ENCODE peak calls at places on chromosome 22, in six cellular contexts. One of them, this sample, is unnamed.

GRCh38 chr22:36180928-36181327 is 20.4 kb upstream of the APOL3 start:
- DNase-seq in AG20443: no peak
- DNase-seq in fibroblast of mammary gland: no peak
- DNase-seq in activated CD4-positive, alpha-beta T cell treated with anti-CD3 and anti-CD28 coated beads for 36 hours: no peak
- DNase-seq in effector memory CD8-positive, alpha-beta T cell: no peak
- DNase-seq in GM20000: no peak
- DNase-seq in this sample: no peak

GRCh38 chr22:27651486-27651885 is 150.1 kb downstream of the MN1 start:
- DNase-seq in AG20443: no peak
- DNase-seq in fibroblast of mammary gland: no peak
- DNase-seq in activated CD4-positive, alpha-beta T cell treated with anti-CD3 and anti-CD28 coated beads for 36 hours: no peak
- DNase-seq in effector memory CD8-positive, alpha-beta T cell: no peak
- DNase-seq in GM20000: no peak
- DNase-seq in this sample: no peak

GRCh38 chr22:19527321-19527721 is 3.1 kb upstream of the CLDN5 start:
- DNase-seq in AG20443: peak
- DNase-seq in fibroblast of mammary gland: no peak
- DNase-seq in activated CD4-positive, alpha-beta T cell treated with anti-CD3 and anti-CD28 coated beads for 36 hours: no peak
- DNase-seq in effector memory CD8-positive, alpha-beta T cell: no peak
- DNase-seq in GM20000: no peak
- DNase-seq in this sample: no peak

GRCh38 chr22:29729161-29729560 is 9.4 kb downstream of the CABP7 start:
- DNase-seq in AG20443: no peak
- DNase-seq in fibroblast of mammary gland: no peak
- DNase-seq in activated CD4-positive, alpha-beta T cell treated with anti-CD3 and anti-CD28 coated beads for 36 hours: no peak
- DNase-seq in effector memory CD8-positive, alpha-beta T cell: no peak
- DNase-seq in GM20000: no peak
- DNase-seq in this sample: no peak

GRCh38 chr22:49081261-49081666 is 746.4 kb downstream of the BRD1 start:
- DNase-seq in AG20443: no peak
- DNase-seq in fibroblast of mammary gland: no peak
- DNase-seq in activated CD4-positive, alpha-beta T cell treated with anti-CD3 and anti-CD28 coated beads for 36 hours: no peak
- DNase-seq in effector memory CD8-positive, alpha-beta T cell: no peak
- DNase-seq in GM20000: no peak
- DNase-seq in this sample: no peak

GRCh38 chr22:50600967-50601668 is 525 bp downstream of the MAPK8IP2 start:
- DNase-seq in AG20443: peak
- DNase-seq in fibroblast of mammary gland: no peak
- DNase-seq in activated CD4-positive, alpha-beta T cell treated with anti-CD3 and anti-CD28 coated beads for 36 hours: no peak
- DNase-seq in effector memory CD8-positive, alpha-beta T cell: no peak
- DNase-seq in GM20000: peak
- DNase-seq in this sample: peak

GRCh38 chr22:19666663-19667593 is 47.4 kb upstream of the SEPTIN5 start:
- DNase-seq in AG20443: no peak
- DNase-seq in fibroblast of mammary gland: peak
- DNase-seq in activated CD4-positive, alpha-beta T cell treated with anti-CD3 and anti-CD28 coated beads for 36 hours: no peak
- DNase-seq in effector memory CD8-positive, alpha-beta T cell: no peak
- DNase-seq in GM20000: no peak
- DNase-seq in this sample: peak

GRCh38 chr22:50009765-50010675 is 2.5 kb downstream of the IL17REL start:
- DNase-seq in AG20443: no peak
- DNase-seq in fibroblast of mammary gland: no peak
- DNase-seq in activated CD4-positive, alpha-beta T cell treated with anti-CD3 and anti-CD28 coated beads for 36 hours: peak
- DNase-seq in effector memory CD8-positive, alpha-beta T cell: no peak
- DNase-seq in GM20000: no peak
- DNase-seq in this sample: no peak

GRCh38 chr22:47444746-47445065 is 682.3 kb downstream of the TBC1D22A start:
- DNase-seq in AG20443: no peak
- DNase-seq in fibroblast of mammary gland: no peak
- DNase-seq in activated CD4-positive, alpha-beta T cell treated with anti-CD3 and anti-CD28 coated beads for 36 hours: no peak
- DNase-seq in effector memory CD8-positive, alpha-beta T cell: no peak
- DNase-seq in GM20000: no peak
- DNase-seq in this sample: no peak

GRCh38 chr22:49738006-49738405 is 89.7 kb downstream of the BRD1 start:
- DNase-seq in AG20443: no peak
- DNase-seq in fibroblast of mammary gland: no peak
- DNase-seq in activated CD4-positive, alpha-beta T cell treated with anti-CD3 and anti-CD28 coated beads for 36 hours: no peak
- DNase-seq in effector memory CD8-positive, alpha-beta T cell: no peak
- DNase-seq in GM20000: no peak
- DNase-seq in this sample: no peak

GRCh38 chr22:22397292-22397870 is 111.2 kb downstream of the ZNF280B start:
- DNase-seq in AG20443: peak
- DNase-seq in fibroblast of mammary gland: peak
- DNase-seq in activated CD4-positive, alpha-beta T cell treated with anti-CD3 and anti-CD28 coated beads for 36 hours: no peak
- DNase-seq in effector memory CD8-positive, alpha-beta T cell: no peak
- DNase-seq in GM20000: no peak
- DNase-seq in this sample: no peak

GRCh38 chr22:21764038-21764804 is 28.6 kb upstream of the YPEL1 start:
- DNase-seq in AG20443: no peak
- DNase-seq in fibroblast of mammary gland: no peak
- DNase-seq in activated CD4-positive, alpha-beta T cell treated with anti-CD3 and anti-CD28 coated beads for 36 hours: peak
- DNase-seq in effector memory CD8-positive, alpha-beta T cell: no peak
- DNase-seq in GM20000: no peak
- DNase-seq in this sample: no peak

GRCh38 chr22:35842954-35843353 is 125.3 kb downstream of the APOL5 start:
- DNase-seq in AG20443: peak
- DNase-seq in fibroblast of mammary gland: peak
- DNase-seq in activated CD4-positive, alpha-beta T cell treated with anti-CD3 and anti-CD28 coated beads for 36 hours: no peak
- DNase-seq in effector memory CD8-positive, alpha-beta T cell: no peak
- DNase-seq in GM20000: peak
- DNase-seq in this sample: peak

GRCh38 chr22:23149743-23150238 is 4.5 kb downstream of the RAB36 start:
- DNase-seq in AG20443: no peak
- DNase-seq in fibroblast of mammary gland: no peak
- DNase-seq in activated CD4-positive, alpha-beta T cell treated with anti-CD3 and anti-CD28 coated beads for 36 hours: no peak
- DNase-seq in effector memory CD8-positive, alpha-beta T cell: no peak
- DNase-seq in GM20000: no peak
- DNase-seq in this sample: no peak

GRCh38 chr22:29327089-29327764 is 11.7 kb upstream of the RASL10A start:
- DNase-seq in AG20443: no peak
- DNase-seq in fibroblast of mammary gland: no peak
- DNase-seq in activated CD4-positive, alpha-beta T cell treated with anti-CD3 and anti-CD28 coated beads for 36 hours: no peak
- DNase-seq in effector memory CD8-positive, alpha-beta T cell: no peak
- DNase-seq in GM20000: no peak
- DNase-seq in this sample: no peak

GRCh38 chr22:24208012-24208749 is 26.9 kb downstream of the SUSD2 start:
- DNase-seq in AG20443: peak
- DNase-seq in fibroblast of mammary gland: peak
- DNase-seq in activated CD4-positive, alpha-beta T cell treated with anti-CD3 and anti-CD28 coated beads for 36 hours: no peak
- DNase-seq in effector memory CD8-positive, alpha-beta T cell: no peak
- DNase-seq in GM20000: no peak
- DNase-seq in this sample: peak

GRCh38 chr22:29344137-29344536 is 28.6 kb upstream of the RASL10A start:
- DNase-seq in AG20443: peak
- DNase-seq in fibroblast of mammary gland: peak
- DNase-seq in activated CD4-positive, alpha-beta T cell treated with anti-CD3 and anti-CD28 coated beads for 36 hours: no peak
- DNase-seq in effector memory CD8-positive, alpha-beta T cell: no peak
- DNase-seq in GM20000: no peak
- DNase-seq in this sample: peak

GRCh38 chr22:19817561-19818263 is 37.0 kb downstream of the GNB1L start:
- DNase-seq in AG20443: no peak
- DNase-seq in fibroblast of mammary gland: no peak
- DNase-seq in activated CD4-positive, alpha-beta T cell treated with anti-CD3 and anti-CD28 coated beads for 36 hours: no peak
- DNase-seq in effector memory CD8-positive, alpha-beta T cell: no peak
- DNase-seq in GM20000: no peak
- DNase-seq in this sample: no peak

GRCh38 chr22:43174941-43175531 is 11.9 kb downstream of the TTLL12 start:
- DNase-seq in AG20443: no peak
- DNase-seq in fibroblast of mammary gland: no peak
- DNase-seq in activated CD4-positive, alpha-beta T cell treated with anti-CD3 and anti-CD28 coated beads for 36 hours: no peak
- DNase-seq in effector memory CD8-positive, alpha-beta T cell: no peak
- DNase-seq in GM20000: no peak
- DNase-seq in this sample: no peak

GRCh38 chr22:36194971-36195370 is 6.6 kb downstream of the APOL4 start:
- DNase-seq in AG20443: peak
- DNase-seq in fibroblast of mammary gland: peak
- DNase-seq in activated CD4-positive, alpha-beta T cell treated with anti-CD3 and anti-CD28 coated beads for 36 hours: peak
- DNase-seq in effector memory CD8-positive, alpha-beta T cell: peak
- DNase-seq in GM20000: peak
- DNase-seq in this sample: peak

GRCh38 chr22:39611360-39611759 is 40.8 kb downstream of the CACNA1I start:
- DNase-seq in AG20443: no peak
- DNase-seq in fibroblast of mammary gland: no peak
- DNase-seq in activated CD4-positive, alpha-beta T cell treated with anti-CD3 and anti-CD28 coated beads for 36 hours: no peak
- DNase-seq in effector memory CD8-positive, alpha-beta T cell: no peak
- DNase-seq in GM20000: no peak
- DNase-seq in this sample: no peak

GRCh38 chr22:47194476-47195155 is 432.2 kb downstream of the TBC1D22A start:
- DNase-seq in AG20443: no peak
- DNase-seq in fibroblast of mammary gland: no peak
- DNase-seq in activated CD4-positive, alpha-beta T cell treated with anti-CD3 and anti-CD28 coated beads for 36 hours: no peak
- DNase-seq in effector memory CD8-positive, alpha-beta T cell: no peak
- DNase-seq in GM20000: no peak
- DNase-seq in this sample: no peak

GRCh38 chr22:45280583-45280972 is 4.2 kb upstream of the UPK3A start:
- DNase-seq in AG20443: no peak
- DNase-seq in fibroblast of mammary gland: no peak
- DNase-seq in activated CD4-positive, alpha-beta T cell treated with anti-CD3 and anti-CD28 coated beads for 36 hours: no peak
- DNase-seq in effector memory CD8-positive, alpha-beta T cell: no peak
- DNase-seq in GM20000: no peak
- DNase-seq in this sample: no peak

GRCh38 chr22:19059481-19060278 is 62.5 kb downstream of the DGCR2 start:
- DNase-seq in AG20443: no peak
- DNase-seq in fibroblast of mammary gland: no peak
- DNase-seq in activated CD4-positive, alpha-beta T cell treated with anti-CD3 and anti-CD28 coated beads for 36 hours: no peak
- DNase-seq in effector memory CD8-positive, alpha-beta T cell: no peak
- DNase-seq in GM20000: no peak
- DNase-seq in this sample: no peak

GRCh38 chr22:47781427-47782111 is 1019.1 kb downstream of the TBC1D22A start:
- DNase-seq in AG20443: no peak
- DNase-seq in fibroblast of mammary gland: no peak
- DNase-seq in activated CD4-positive, alpha-beta T cell treated with anti-CD3 and anti-CD28 coated beads for 36 hours: no peak
- DNase-seq in effector memory CD8-positive, alpha-beta T cell: no peak
- DNase-seq in GM20000: no peak
- DNase-seq in this sample: no peak

GRCh38 chr22:26779108-26779507 is 121.7 kb downstream of the MIAT start:
- DNase-seq in AG20443: no peak
- DNase-seq in fibroblast of mammary gland: no peak
- DNase-seq in activated CD4-positive, alpha-beta T cell treated with anti-CD3 and anti-CD28 coated beads for 36 hours: no peak
- DNase-seq in effector memory CD8-positive, alpha-beta T cell: no peak
- DNase-seq in GM20000: no peak
- DNase-seq in this sample: no peak

GRCh38 chr22:48186121-48186790 is 1423.8 kb downstream of the TBC1D22A start:
- DNase-seq in AG20443: no peak
- DNase-seq in fibroblast of mammary gland: no peak
- DNase-seq in activated CD4-positive, alpha-beta T cell treated with anti-CD3 and anti-CD28 coated beads for 36 hours: no peak
- DNase-seq in effector memory CD8-positive, alpha-beta T cell: no peak
- DNase-seq in GM20000: no peak
- DNase-seq in this sample: no peak

GRCh38 chr22:17087176-17088131 is 2.7 kb downstream of the IL17RA start:
- DNase-seq in AG20443: no peak
- DNase-seq in fibroblast of mammary gland: peak
- DNase-seq in activated CD4-positive, alpha-beta T cell treated with anti-CD3 and anti-CD28 coated beads for 36 hours: peak
- DNase-seq in effector memory CD8-positive, alpha-beta T cell: peak
- DNase-seq in GM20000: peak
- DNase-seq in this sample: no peak

GRCh38 chr22:47450876-47451475 is 688.5 kb downstream of the TBC1D22A start:
- DNase-seq in AG20443: no peak
- DNase-seq in fibroblast of mammary gland: no peak
- DNase-seq in activated CD4-positive, alpha-beta T cell treated with anti-CD3 and anti-CD28 coated beads for 36 hours: no peak
- DNase-seq in effector memory CD8-positive, alpha-beta T cell: no peak
- DNase-seq in GM20000: no peak
- DNase-seq in this sample: no peak

GRCh38 chr22:39622881-39623367 is 52.4 kb downstream of the CACNA1I start:
- DNase-seq in AG20443: peak
- DNase-seq in fibroblast of mammary gland: peak
- DNase-seq in activated CD4-positive, alpha-beta T cell treated with anti-CD3 and anti-CD28 coated beads for 36 hours: peak
- DNase-seq in effector memory CD8-positive, alpha-beta T cell: peak
- DNase-seq in GM20000: peak
- DNase-seq in this sample: peak

GRCh38 chr22:37019309-37020191 is at the start of the genes MPST and TST:
- DNase-seq in AG20443: peak
- DNase-seq in fibroblast of mammary gland: peak
- DNase-seq in activated CD4-positive, alpha-beta T cell treated with anti-CD3 and anti-CD28 coated beads for 36 hours: peak
- DNase-seq in effector memory CD8-positive, alpha-beta T cell: peak
- DNase-seq in GM20000: peak
- DNase-seq in this sample: peak

GRCh38 chr22:40325315-40325714 is 21.0 kb upstream of the ADSL start:
- DNase-seq in AG20443: no peak
- DNase-seq in fibroblast of mammary gland: no peak
- DNase-seq in activated CD4-positive, alpha-beta T cell treated with anti-CD3 and anti-CD28 coated beads for 36 hours: peak
- DNase-seq in effector memory CD8-positive, alpha-beta T cell: peak
- DNase-seq in GM20000: peak
- DNase-seq in this sample: no peak

GRCh38 chr22:20455709-20456063 is 18.1 kb upstream of the SCARF2 start:
- DNase-seq in AG20443: no peak
- DNase-seq in fibroblast of mammary gland: no peak
- DNase-seq in activated CD4-positive, alpha-beta T cell treated with anti-CD3 and anti-CD28 coated beads for 36 hours: no peak
- DNase-seq in effector memory CD8-positive, alpha-beta T cell: no peak
- DNase-seq in GM20000: no peak
- DNase-seq in this sample: no peak

GRCh38 chr22:46746620-46747019 is 8.6 kb upstream of the CERK start:
- DNase-seq in AG20443: no peak
- DNase-seq in fibroblast of mammary gland: no peak
- DNase-seq in activated CD4-positive, alpha-beta T cell treated with anti-CD3 and anti-CD28 coated beads for 36 hours: no peak
- DNase-seq in effector memory CD8-positive, alpha-beta T cell: no peak
- DNase-seq in GM20000: no peak
- DNase-seq in this sample: no peak

This sample was measured in AG08396.